ENCODE peak calls at places on chromosomes 2 and 18, in five cellular contexts. S, J, B, P and Q are unnamed samples.

GRCh38 chr2:128315829-128316776 is 2.6 kb downstream of the HS6ST1 start:
- DNase-seq in S (peak), J (no peak), B (no peak), P (peak), Q (no peak)

GRCh38 chr18:13237641-13238040 is 19.1 kb downstream of the LDLRAD4 start:
- DNase-seq in S (no peak), J (no peak), B (no peak), P (no peak), Q (no peak)

GRCh38 chr2:122908134-122908533 is 1117.0 kb upstream of the CNTNAP5 start:
- DNase-seq in S (no peak), J (no peak), B (no peak), P (no peak), Q (no peak)

GRCh38 chr2:1664076-1664605 is 80.2 kb downstream of the PXDN start:
- DNase-seq in S (no peak), J (no peak), B (no peak), P (no peak), Q (no peak)

GRCh38 chr18:58862851-58863538 is 1.7 kb upstream of the ZNF532 start:
- DNase-seq in S (peak), J (peak), B (no peak), P (peak), Q (no peak)

GRCh38 chr18:37586641-37587225 is 21.1 kb upstream of the CELF4 start:
- DNase-seq in S (no peak), J (no peak), B (no peak), P (no peak), Q (no peak)

GRCh38 chr2:224222320-224222719 is 179.6 kb downstream of the FAM124B start:
- DNase-seq in S (peak), J (no peak), B (no peak), P (no peak), Q (no peak)

GRCh38 chr2:15571729-15572128 is 10.6 kb upstream of the NBAS start:
- DNase-seq in S (no peak), J (no peak), B (no peak), P (no peak), Q (no peak)

GRCh38 chr18:21704603-21705364 is at the start of gene ABHD3:
- DNase-seq in S (peak), J (peak), B (peak), P (peak), Q (peak)

GRCh38 chr2:38653715-38654494 is 12.0 kb upstream of the GALM start:
- DNase-seq in S (no peak), J (no peak), B (peak), P (no peak), Q (no peak)